ENCODE peak calls at places on chromosomes 1 and 21, in four cellular contexts. Q is HCT116, H is SK-N-SH, J is hepatocyte. X is an unnamed sample.

GRCh38 chr1:56578963-56579875 is at the start of gene PLPP3:
- DNase-seq in J (peak), Q (peak), H (peak), X (peak)

GRCh38 chr1:53016705-53017104 is 45.3 kb upstream of the PODN start:
- DNase-seq in H (no peak), J (no peak), Q (no peak), X (peak)

GRCh38 chr21:43995521-43996105 is 16.5 kb upstream of the TRAPPC10 start:
- DNase-seq in Q (no peak), J (no peak), H (no peak), X (no peak)

GRCh38 chr1:25549273-25550154 is 6.1 kb downstream of the LDLRAP1 start:
- DNase-seq in J (peak), Q (peak), H (no peak), X (peak)

GRCh38 chr21:28745131-28746055 is 247.3 kb downstream of the LTN1 start:
- DNase-seq in J (peak), H (peak), Q (peak), X (peak)

GRCh38 chr1:239810071-239810481 is 281.6 kb upstream of the FMN2 start:
- DNase-seq in H (no peak), J (no peak), Q (no peak), X (no peak)

GRCh38 chr1:9558946-9559545 is 19.8 kb downstream of the SLC25A33 start:
- DNase-seq in J (no peak), Q (no peak), H (no peak), X (no peak)

GRCh38 chr1:924619-925323 is 1.0 kb downstream of the SAMD11 start:
- DNase-seq in J (peak), Q (no peak), H (peak), X (peak)

GRCh38 chr1:221773383-221773782 is 31.5 kb upstream of the DUSP10 start:
- DNase-seq in J (no peak), H (peak), Q (no peak), X (no peak)

GRCh38 chr1:51651552-51651942 is 34.7 kb downstream of the OSBPL9 start:
- DNase-seq in H (no peak), Q (no peak), J (no peak), X (no peak)

GRCh38 chr1:207910678-207911354 is at the start of gene CD34:
- DNase-seq in H (peak), J (peak), Q (no peak), X (no peak)

GRCh38 chr1:217402301-217402700 is 228.6 kb downstream of the GPATCH2 start:
- DNase-seq in H (no peak), J (no peak), Q (no peak), X (no peak)

GRCh38 chr1:183903101-183903500 is 98.2 kb downstream of the RGL1 start:
- DNase-seq in J (no peak), Q (no peak), H (no peak), X (no peak)
- H3K4me3 ChIP-seq in J (no peak), Q (no peak), H (no peak), X (no peak)

GRCh38 chr1:214997685-214998084 is 84.9 kb upstream of the KCNK2 start:
- DNase-seq in Q (no peak), H (no peak), J (no peak), X (no peak)

GRCh38 chr1:214993419-214993818 is 89.1 kb upstream of the KCNK2 start:
- DNase-seq in J (no peak), H (no peak), Q (no peak), X (no peak)

GRCh38 chr1:214990619-214991018 is 91.9 kb upstream of the KCNK2 start:
- DNase-seq in H (no peak), J (no peak), Q (no peak), X (peak)

GRCh38 chr1:214989341-214989740 is 93.2 kb upstream of the KCNK2 start:
- DNase-seq in Q (no peak), H (no peak), J (no peak), X (peak)

GRCh38 chr1:214991691-214992315 is 90.7 kb upstream of the KCNK2 start:
- DNase-seq in J (no peak), Q (no peak), H (no peak), X (no peak)
- TF ChIP-seq EZH2phosphoT487 in J (no peak), Q (no peak), H (no peak), X (no peak)

DNA sequence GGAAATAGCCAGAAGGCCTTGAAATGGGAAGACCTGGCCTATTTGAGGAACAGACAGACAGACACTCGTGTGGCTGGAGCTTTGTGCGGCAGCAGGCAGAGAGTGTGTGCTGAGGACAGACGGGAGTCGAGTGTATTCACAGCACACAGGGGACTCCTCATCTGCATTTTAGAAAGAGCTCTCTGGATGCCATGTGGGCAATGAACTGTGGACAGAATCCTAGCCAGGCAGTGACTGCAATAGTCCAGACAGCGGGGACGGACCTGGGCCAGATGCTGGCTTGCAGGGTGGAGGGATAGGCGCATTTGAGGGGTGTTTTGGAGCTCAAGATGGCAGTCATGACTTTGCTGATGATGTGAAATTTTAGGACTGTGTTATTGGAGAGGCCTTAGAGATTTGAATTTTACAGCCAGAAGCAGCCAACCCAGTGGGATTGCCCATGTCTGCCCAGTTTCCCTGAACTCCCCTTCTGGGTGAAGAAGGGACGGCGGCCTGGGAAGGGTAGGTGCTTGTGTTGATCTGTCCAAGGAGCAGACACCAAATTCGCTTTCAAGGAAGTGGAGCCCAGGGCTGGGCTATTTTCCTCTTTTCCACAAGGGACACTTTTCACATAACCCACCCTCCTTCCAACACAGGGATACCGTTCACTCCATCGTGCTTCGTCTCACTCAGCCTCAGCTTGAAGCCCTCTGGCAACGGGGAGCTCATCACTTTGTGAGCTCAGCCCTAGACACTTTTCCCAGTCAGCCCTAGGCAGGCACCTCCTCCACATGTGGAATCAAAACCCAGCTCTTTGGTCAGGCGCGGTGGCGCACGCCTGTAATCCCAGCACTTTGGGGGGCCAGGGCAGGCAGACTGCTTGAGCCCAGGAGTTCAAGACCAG is 43.8 kb downstream of the CHAF1B start:
- DNase-seq in H (no peak), Q (no peak), J (no peak), X (peak)
- H3K4me3 ChIP-seq in H (no peak), Q (peak), J (no peak), X (peak)

DNA sequence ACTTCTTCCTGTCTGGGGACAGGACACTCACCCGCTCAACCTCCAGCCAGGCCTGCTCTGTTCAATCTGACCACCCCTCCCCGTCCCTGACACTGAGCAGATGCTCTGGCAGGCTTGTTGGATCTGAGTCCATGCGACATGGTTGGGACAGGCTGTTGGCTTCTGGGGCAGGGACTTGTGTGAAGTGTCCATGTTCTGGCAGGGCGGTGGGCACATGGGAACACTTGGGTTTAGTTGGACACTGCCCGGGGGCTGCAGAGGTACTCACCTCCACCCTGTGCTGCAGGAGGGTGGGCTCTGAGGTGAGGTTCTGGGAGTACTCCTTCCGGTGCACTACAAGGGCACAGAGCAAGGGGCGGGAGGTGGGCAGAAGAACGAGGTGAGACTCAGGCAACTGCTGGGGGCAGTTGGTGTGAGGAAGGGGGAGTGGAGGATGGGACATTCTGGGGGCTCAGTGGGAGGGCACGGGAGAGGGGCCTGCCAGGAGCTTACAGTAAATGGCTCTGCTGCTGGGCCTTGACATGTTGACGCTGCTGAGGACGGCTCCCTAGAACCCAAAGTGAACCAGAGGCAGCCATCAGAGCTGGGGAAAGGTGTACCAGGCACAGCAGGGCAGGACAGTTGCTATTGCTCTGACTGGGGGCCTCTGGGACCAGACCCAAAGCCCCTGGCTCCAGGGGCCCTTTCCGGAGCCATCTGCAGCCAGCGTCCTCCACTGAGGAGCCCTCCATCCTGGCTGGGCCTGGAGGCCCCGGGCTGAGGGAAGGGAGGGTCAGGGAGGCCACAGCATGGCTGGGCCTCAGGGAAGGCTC is 2.3 kb downstream of the EPS8L3 start:
- DNase-seq in Q (no peak), J (no peak), H (peak), X (no peak)
- TF ChIP-seq EZH2phosphoT487 in Q (no peak), J (no peak), H (no peak), X (no peak)

GRCh38 chr21:45430521-45431501 is 25.8 kb downstream of the COL18A1 start:
- DNase-seq in Q (no peak), J (peak), H (no peak), X (no peak)
- H3K4me3 ChIP-seq in Q (peak), J (no peak), H (no peak), X (no peak)